ENCODE peak calls at places on chromosomes 1 and 21, in five cellular contexts. I, E, Q, T and W are unnamed samples.

GRCh38 chr1:219312967-219313366 is 139.3 kb downstream of the LYPLAL1 start:
- DNase-seq in I (peak; percentile 76), E (no peak), Q (no peak), T (no peak), W (no peak)

GRCh38 chr1:202860744-202861419 is 28.1 kb downstream of the RABIF start:
- DNase-seq in I (peak; percentile 62), E (peak; percentile 93), Q (peak; percentile 85), T (peak; percentile 98), W (peak; percentile 73)

GRCh38 chr1:245956225-245956624 is 550.9 kb downstream of the SMYD3 start:
- DNase-seq in I (no peak), E (no peak), Q (no peak), T (no peak), W (no peak)

GRCh38 chr21:16522512-16522911 is 792.7 kb downstream of the USP25 start:
- DNase-seq in I (peak; percentile 29), E (no peak), Q (no peak), T (no peak), W (no peak)

GRCh38 chr21:27143476-27143875 is 176.6 kb upstream of the ADAMTS5 start:
- DNase-seq in I (no peak), E (no peak), Q (no peak), T (no peak), W (no peak)

GRCh38 chr21:42432695-42433094 is 29.0 kb downstream of the UBASH3A start:
- DNase-seq in I (no peak), E (no peak), Q (no peak), T (no peak), W (no peak)

GRCh38 chr1:152457071-152457470 is 43.0 kb upstream of the CRNN start:
- DNase-seq in I (no peak), E (no peak), Q (no peak), T (no peak), W (no peak)

GRCh38 chr1:177586429-177586828 is 383.4 kb downstream of the SEC16B start:
- DNase-seq in I (peak; percentile 6), E (no peak), Q (no peak), T (peak; percentile 77), W (no peak)

GRCh38 chr1:48498096-48498791 is 26.2 kb upstream of the SPATA6 start:
- DNase-seq in I (peak; percentile 71), E (peak; percentile 81), Q (peak; percentile 92), T (peak; percentile 77), W (peak; percentile 62)

GRCh38 chr1:9058465-9058864 is 11.0 kb downstream of the SLC2A5 start:
- DNase-seq in I (peak; percentile 44), E (no peak), Q (no peak), T (peak; percentile 62), W (no peak)

GRCh38 chr1:6301526-6301925 is 40.6 kb upstream of the GPR153 start:
- DNase-seq in I (no peak), E (no peak), Q (no peak), T (peak; percentile 18), W (no peak)

DNA sequence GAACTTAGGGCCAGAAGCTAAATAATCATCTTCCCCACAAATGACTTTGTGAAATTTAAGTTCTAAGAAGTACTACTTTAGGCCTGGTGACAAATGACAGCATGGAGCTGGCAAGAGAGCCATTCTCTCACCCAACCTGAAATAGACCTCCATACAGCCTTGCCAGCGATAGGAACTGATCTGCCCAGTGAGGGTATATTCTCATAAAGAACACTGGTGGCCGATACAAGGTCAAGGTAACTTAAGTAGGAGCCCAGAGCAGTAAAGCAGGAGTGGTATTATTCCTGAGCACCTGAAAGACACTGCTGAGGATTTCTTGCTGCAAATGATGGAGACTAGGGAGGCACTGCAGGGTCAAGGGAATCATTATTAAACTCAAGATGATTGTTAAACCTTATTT is 2.6 kb upstream of the TTLL7 start:
- DNase-seq in I (no peak), E (no peak), Q (no peak), T (no peak), W (no peak)
- H3K27me3 ChIP-seq in I (no peaks in the 10 kb centered on the region), E (peaks cover 13% of the 10 kb centered on the region), Q (peaks cover 5% of the 10 kb centered on the region), T (peaks cover 9% of the 10 kb centered on the region), W (peaks cover 60% of the 10 kb centered on the region)

GRCh38 chr1:119675349-119676343 is 27.6 kb upstream of the ZNF697 start:
- DNase-seq in I (peak; percentile 88), E (peak; percentile 90), Q (peak; percentile 87), T (peak; percentile 98), W (peak; percentile 85)

GRCh38 chr1:119674835-119675289 is 26.8 kb upstream of the ZNF697 start:
- DNase-seq in I (no peak), E (no peak), Q (no peak), T (peak; percentile 93), W (no peak)

GRCh38 chr1:119676571-119677206 is 28.6 kb upstream of the ZNF697 start:
- DNase-seq in I (no peak), E (no peak), Q (no peak), T (no peak), W (no peak)

GRCh38 chr1:119673171-119673940 is 25.3 kb upstream of the ZNF697 start:
- DNase-seq in I (no peak), E (no peak), Q (no peak), T (peak; percentile 59), W (no peak)

DNA sequence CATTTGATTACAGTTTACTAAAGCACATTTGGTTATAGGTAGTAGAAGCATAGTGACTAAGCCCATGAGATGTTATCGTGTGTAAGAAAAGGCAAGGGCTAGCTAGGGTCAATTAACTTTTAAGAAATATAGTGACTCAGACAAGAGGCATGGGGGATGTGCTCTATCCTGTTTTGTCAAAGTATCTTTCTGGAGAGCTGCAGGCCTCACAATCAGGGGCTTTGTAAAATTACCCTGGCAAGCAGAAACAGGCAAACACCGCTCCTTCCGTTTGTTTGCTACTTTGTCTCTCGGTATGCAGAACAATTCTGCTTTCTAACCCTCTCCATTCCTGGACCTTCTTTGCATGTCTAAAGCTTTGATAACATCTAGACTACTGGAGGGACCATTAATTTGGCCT is 26.0 kb upstream of the ZNF697 start:
- DNase-seq in I (peak; percentile 44), E (no peak), Q (no peak), T (peak; percentile 83), W (no peak)
- H3K18ac ChIP-seq in I (no peak overlapping the region), E (no peak overlapping the region), Q (no peak overlapping the region), T (no peak overlapping the region), W (no peak overlapping the region)

DNA sequence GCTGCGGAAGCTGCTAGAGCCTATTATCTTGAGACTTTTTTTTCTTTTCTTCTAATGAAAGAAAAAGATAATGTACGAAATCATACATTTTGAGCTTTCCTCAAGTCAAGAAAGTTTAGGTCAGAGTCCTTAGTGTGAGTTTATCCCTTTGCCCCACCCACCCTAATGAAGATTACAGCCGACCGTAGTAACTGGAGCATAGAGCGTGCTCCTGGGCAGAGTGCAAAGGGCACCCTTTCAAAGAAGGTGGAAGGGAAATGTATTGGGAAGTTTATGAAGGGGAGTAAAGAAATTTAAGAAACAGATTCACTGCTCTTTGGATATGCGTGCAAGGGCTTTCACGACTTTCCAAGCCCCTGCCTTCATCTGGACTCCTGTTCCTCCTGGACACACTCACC is 17.2 kb downstream of the GNG12 start:
- DNase-seq in I (no peak), E (no peak), Q (no peak), T (no peak), W (no peak)
- H2BK12ac ChIP-seq in I (no peak overlapping the region), E (no peak overlapping the region), Q (no peak overlapping the region), T (peak overlapping the region; percentile 63), W (no peak overlapping the region)

DNA sequence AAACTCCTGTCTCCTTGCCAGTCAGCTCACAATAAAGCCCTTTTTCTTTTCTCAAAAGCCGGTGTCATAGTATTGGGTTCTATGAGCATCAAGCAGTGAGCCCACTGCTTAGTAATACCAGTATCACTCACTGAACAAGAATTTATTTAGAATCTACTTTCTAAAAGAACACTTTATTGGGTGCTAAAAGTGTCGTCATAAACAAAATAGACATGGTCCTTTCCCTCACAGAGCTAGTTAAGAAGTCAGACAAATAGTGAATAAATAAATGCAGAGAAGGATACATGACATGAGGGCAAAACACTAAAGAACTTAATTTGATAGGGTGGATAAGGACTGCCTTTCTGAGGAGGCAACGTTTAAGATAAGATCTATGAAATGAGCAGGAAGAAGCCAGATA is 32.2 kb downstream of the EVI5 start:
- DNase-seq in I (peak; percentile 61), E (no peak), Q (no peak), T (peak; percentile 37), W (no peak)
- H3K27me3 ChIP-seq in I (no peaks in the 10 kb centered on the region), E (no peaks in the 10 kb centered on the region), Q (no peaks in the 10 kb centered on the region), T (no peaks in the 10 kb centered on the region), W (no peaks in the 10 kb centered on the region)

GRCh38 chr1:161728376-161729226 is 7.3 kb downstream of the FCRLB start:
- DNase-seq in I (no peak), E (no peak), Q (no peak), T (no peak), W (no peak)

GRCh38 chr1:161726631-161727342 is 5.4 kb downstream of the FCRLB start:
- DNase-seq in I (peak; percentile 90), E (peak; percentile 92), Q (peak; percentile 85), T (peak; percentile 66), W (peak; percentile 79)

GRCh38 chr1:161723459-161724149 is 2.3 kb downstream of the FCRLB start:
- DNase-seq in I (no peak), E (no peak), Q (no peak), T (no peak), W (no peak)

GRCh38 chr1:161727343-161727924 is 6.1 kb downstream of the FCRLB start:
- DNase-seq in I (peak; percentile 89), E (no peak), Q (no peak), T (no peak), W (no peak)

DNA sequence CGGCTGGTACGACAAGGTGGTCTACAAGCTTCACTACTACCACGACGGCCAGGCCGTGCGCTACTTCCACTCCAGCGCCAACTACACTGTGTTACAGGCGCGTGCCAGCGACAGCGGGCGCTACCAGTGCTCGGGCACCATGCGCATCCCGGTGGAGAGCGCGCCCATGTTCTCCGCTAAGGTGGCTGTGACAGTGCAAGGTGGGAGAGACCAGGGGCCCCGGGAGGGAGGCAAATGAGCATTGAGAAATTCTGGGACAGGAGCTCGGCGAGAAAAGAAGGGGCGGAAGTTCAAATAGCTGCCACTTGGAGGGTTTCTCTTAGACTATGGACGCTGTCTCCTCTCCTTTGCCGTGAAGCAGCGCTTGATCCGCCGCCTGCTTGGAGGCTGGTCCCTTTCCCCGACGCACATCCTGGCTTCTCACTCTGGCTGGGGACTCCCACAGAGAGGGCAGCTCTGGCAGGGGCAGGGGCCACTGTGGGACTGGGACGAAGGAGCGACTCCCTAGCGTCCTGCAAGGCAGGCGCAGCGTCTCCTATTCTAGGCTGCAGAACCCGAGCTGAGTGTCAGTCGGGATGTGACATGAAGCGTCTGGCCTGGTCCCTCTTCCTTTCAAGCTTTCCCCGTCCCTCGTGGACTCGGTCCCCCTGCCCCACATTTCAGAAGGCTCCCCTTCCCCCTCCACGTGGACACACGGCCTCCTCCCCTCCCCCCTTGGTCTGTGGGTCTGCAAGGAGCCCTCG is 4.7 kb downstream of the FCRLB start:
- DNase-seq in I (peak; percentile 83), E (peak; percentile 64), Q (peak; percentile 77), T (peak; percentile 80), W (peak; percentile 41)
- H3K18ac ChIP-seq in I (peak overlapping the region; percentile 99), E (no peak overlapping the region), Q (peak overlapping the region; percentile 26), T (peak overlapping the region; percentile 71), W (peak overlapping the region; percentile 98)

DNA sequence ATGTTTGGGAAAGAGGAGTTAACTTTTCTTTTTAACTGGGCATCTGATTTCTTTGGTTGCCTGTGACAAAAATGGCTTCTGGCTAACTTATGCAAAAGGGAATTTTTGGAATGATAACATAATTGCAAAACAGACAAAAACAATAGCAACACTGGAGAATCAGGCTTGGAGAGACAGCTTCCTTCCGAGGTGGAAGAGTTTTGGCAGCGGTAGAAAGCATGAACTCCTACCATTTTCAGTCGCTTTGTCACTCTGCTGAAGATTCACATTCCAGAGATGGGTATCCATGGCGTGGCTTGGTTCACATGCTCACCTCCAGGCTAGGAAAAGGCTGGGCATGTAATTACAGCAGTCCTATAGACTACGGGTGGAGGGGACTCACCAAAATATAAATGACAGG is 17.2 kb upstream of the FGGY start:
- DNase-seq in I (no peak), E (no peak), Q (no peak), T (peak; percentile 95), W (no peak)
- H2BK12ac ChIP-seq in I (no peak overlapping the region), E (no peak overlapping the region), Q (no peak overlapping the region), T (no peak overlapping the region), W (no peak overlapping the region)